ENCODE peak calls at places on chromosome 3, in eight cellular contexts. O is GM06990; I is GM12864; Z is lung; G is activated CD4-positive, alpha-beta T cell treated with anti-CD3 and anti-CD28 coated beads, Interleukin-2, amount 50 U/mL, for 24 hours; C is central memory CD4-positive, alpha-beta T cell; S is PC-3; Y is left cardiac atrium. J is an unnamed sample.

GRCh38 chr3:62587169-62587568 is 213.8 kb upstream of the FEZF2 start:
- DNase-seq in Z (no peak), C (no peak), O (no peak), Y (no peak), I (no peak), G (no peak), S (peak), J (no peak)

GRCh38 chr3:176867681-176868663 is 329.3 kb downstream of the TBL1XR1 start:
- DNase-seq in Y (no peak), I (no peak), Z (peak), O (no peak), S (peak), C (no peak), G (no peak), J (peak)

GRCh38 chr3:129318921-129319320 is 40.3 kb downstream of the HMCES start:
- DNase-seq in Z (no peak), Y (no peak), S (no peak), C (no peak), O (no peak), G (no peak), I (no peak), J (no peak)

GRCh38 chr3:133475245-133476010 is 75.6 kb downstream of the BFSP2 start:
- DNase-seq in Y (no peak), I (peak), O (peak), S (no peak), Z (no peak), C (no peak), G (no peak), J (no peak)

GRCh38 chr3:141152801-141153678 is 78.6 kb upstream of the PXYLP1 start:
- DNase-seq in Y (peak), G (no peak), O (no peak), C (no peak), I (no peak), Z (no peak), S (no peak), J (no peak)

GRCh38 chr3:42654331-42655201 is 1.1 kb downstream of the ZBTB47 start:
- DNase-seq in I (no peak), C (no peak), Y (peak), O (no peak), Z (no peak), G (no peak), S (peak), J (peak)

GRCh38 chr3:13623101-13623654 is 74.3 kb downstream of the FBLN2 start:
- DNase-seq in C (no peak), G (no peak), Z (no peak), I (no peak), O (no peak), S (no peak), Y (no peak), J (peak)

GRCh38 chr3:39097716-39098472 is 9.5 kb downstream of the GORASP1 start:
- DNase-seq in Z (peak), O (no peak), S (no peak), I (no peak), C (no peak), G (no peak), Y (no peak), J (no peak)

GRCh38 chr3:36380171-36381031 is at the start of gene STAC:
- DNase-seq in Z (peak), S (peak), G (no peak), C (no peak), I (no peak), Y (no peak), O (peak), J (peak)

GRCh38 chr3:143063018-143063417 is 56.6 kb upstream of the CHST2 start:
- DNase-seq in Y (no peak), Z (no peak), I (no peak), O (no peak), G (no peak), C (no peak), S (no peak), J (no peak)

GRCh38 chr3:42612147-42612680 is 11.7 kb downstream of the NKTR start:
- DNase-seq in Z (no peak), O (no peak), Y (no peak), S (no peak), I (no peak), G (no peak), C (no peak), J (no peak)

GRCh38 chr3:9779197-9779596 is 9.4 kb upstream of the CAMK1 start:
- DNase-seq in G (no peak), O (no peak), S (no peak), Z (no peak), I (no peak), C (no peak), Y (peak), J (no peak)

GRCh38 chr3:17136251-17136721 is 251.5 kb downstream of the PLCL2 start:
- DNase-seq in G (no peak), C (no peak), Y (peak), O (no peak), S (no peak), I (no peak), Z (no peak), J (peak)

GRCh38 chr3:130395331-130395730 is 49.9 kb downstream of the COL6A5 start:
- DNase-seq in G (no peak), O (no peak), I (no peak), Y (no peak), S (no peak), Z (no peak), C (no peak), J (no peak)

GRCh38 chr3:9260305-9260704 is 10.9 kb upstream of the SRGAP3 start:
- DNase-seq in G (no peak), Z (no peak), Y (no peak), S (no peak), C (no peak), O (no peak), I (no peak), J (no peak)

GRCh38 chr3:169232863-169233262 is 430.6 kb downstream of the MECOM start:
- DNase-seq in S (no peak), G (no peak), I (no peak), C (no peak), O (no peak), Z (no peak), Y (no peak), J (peak)

GRCh38 chr3:179555604-179556003 is 7.1 kb upstream of the ACTL6A start:
- DNase-seq in Y (no peak), Z (no peak), G (no peak), I (no peak), O (no peak), C (no peak), S (no peak), J (no peak)

GRCh38 chr3:76765526-76765925 is 274.4 kb upstream of the ROBO2 start:
- DNase-seq in Y (no peak), O (no peak), S (no peak), G (no peak), C (no peak), Z (no peak), I (no peak), J (peak)

GRCh38 chr3:112117826-112118571 is 15.0 kb downstream of the GCSAM start:
- DNase-seq in Z (no peak), Y (peak), I (no peak), O (no peak), G (no peak), S (no peak), C (no peak), J (no peak)